ENCODE peak calls at places on chromosome 1, in eight cellular contexts. One of them, this sample, is unnamed.

GRCh38 chr1:210332719-210333398 is 4.2 kb downstream of the HHAT start:
- DNase-seq in amniotic stem cell: no peak
- DNase-seq in fibroblast of mammary gland: peak
- DNase-seq in HS-27A: no peak
- DNase-seq in HFFc6: no peak
- DNase-seq in NCI-H1694 treated with DMSO at 0.1 percent for 48 hours: no peak
- DNase-seq in dermis blood vessel endothelial cell: no peak
- DNase-seq in stimulated activated CD8-positive, alpha-beta memory T cell treated with anti-CD3 and anti-CD28 coated beads, Interleukin-12 subunit alpha, Interleukin-12 subunit beta, amount 100 ng/mL, for 1 hour: no peak
- DNase-seq in this sample: no peak

GRCh38 chr1:106883208-106883607 is 173.3 kb upstream of the PRMT6 start:
- DNase-seq in HS-27A: no peak
- DNase-seq in HFFc6: no peak
- DNase-seq in amniotic stem cell: no peak
- DNase-seq in NCI-H1694 treated with DMSO at 0.1 percent for 48 hours: no peak
- DNase-seq in stimulated activated CD8-positive, alpha-beta memory T cell treated with anti-CD3 and anti-CD28 coated beads, Interleukin-12 subunit alpha, Interleukin-12 subunit beta, amount 100 ng/mL, for 1 hour: no peak
- DNase-seq in dermis blood vessel endothelial cell: no peak
- DNase-seq in fibroblast of mammary gland: no peak
- DNase-seq in this sample: no peak

GRCh38 chr1:90340604-90341003 is 345.7 kb downstream of the ZNF326 start:
- DNase-seq in fibroblast of mammary gland: no peak
- DNase-seq in amniotic stem cell: no peak
- DNase-seq in HS-27A: no peak
- DNase-seq in stimulated activated CD8-positive, alpha-beta memory T cell treated with anti-CD3 and anti-CD28 coated beads, Interleukin-12 subunit alpha, Interleukin-12 subunit beta, amount 100 ng/mL, for 1 hour: no peak
- DNase-seq in HFFc6: no peak
- DNase-seq in NCI-H1694 treated with DMSO at 0.1 percent for 48 hours: no peak
- DNase-seq in dermis blood vessel endothelial cell: no peak
- DNase-seq in this sample: no peak

GRCh38 chr1:173202430-173203145 is 4.5 kb downstream of the TNFSF4 start:
- DNase-seq in amniotic stem cell: peak
- DNase-seq in NCI-H1694 treated with DMSO at 0.1 percent for 48 hours: peak
- DNase-seq in HS-27A: peak
- DNase-seq in fibroblast of mammary gland: peak
- DNase-seq in dermis blood vessel endothelial cell: peak
- DNase-seq in HFFc6: peak
- DNase-seq in stimulated activated CD8-positive, alpha-beta memory T cell treated with anti-CD3 and anti-CD28 coated beads, Interleukin-12 subunit alpha, Interleukin-12 subunit beta, amount 100 ng/mL, for 1 hour: no peak
- DNase-seq in this sample: peak

GRCh38 chr1:4380564-4381168 is 273.7 kb upstream of the AJAP1 start:
- DNase-seq in fibroblast of mammary gland: peak
- DNase-seq in stimulated activated CD8-positive, alpha-beta memory T cell treated with anti-CD3 and anti-CD28 coated beads, Interleukin-12 subunit alpha, Interleukin-12 subunit beta, amount 100 ng/mL, for 1 hour: no peak
- DNase-seq in HS-27A: no peak
- DNase-seq in HFFc6: peak
- DNase-seq in dermis blood vessel endothelial cell: no peak
- DNase-seq in NCI-H1694 treated with DMSO at 0.1 percent for 48 hours: no peak
- DNase-seq in amniotic stem cell: no peak
- DNase-seq in this sample: no peak

GRCh38 chr1:116513956-116514355 is 56.9 kb downstream of the CD58 start:
- DNase-seq in NCI-H1694 treated with DMSO at 0.1 percent for 48 hours: no peak
- DNase-seq in HS-27A: no peak
- DNase-seq in fibroblast of mammary gland: no peak
- DNase-seq in HFFc6: no peak
- DNase-seq in amniotic stem cell: no peak
- DNase-seq in dermis blood vessel endothelial cell: no peak
- DNase-seq in stimulated activated CD8-positive, alpha-beta memory T cell treated with anti-CD3 and anti-CD28 coated beads, Interleukin-12 subunit alpha, Interleukin-12 subunit beta, amount 100 ng/mL, for 1 hour: no peak
- DNase-seq in this sample: no peak

GRCh38 chr1:112634367-112634766 is 14.7 kb downstream of the CAPZA1 start:
- DNase-seq in NCI-H1694 treated with DMSO at 0.1 percent for 48 hours: no peak
- DNase-seq in HS-27A: no peak
- DNase-seq in fibroblast of mammary gland: no peak
- DNase-seq in amniotic stem cell: no peak
- DNase-seq in dermis blood vessel endothelial cell: no peak
- DNase-seq in stimulated activated CD8-positive, alpha-beta memory T cell treated with anti-CD3 and anti-CD28 coated beads, Interleukin-12 subunit alpha, Interleukin-12 subunit beta, amount 100 ng/mL, for 1 hour: no peak
- DNase-seq in HFFc6: no peak
- DNase-seq in this sample: no peak

GRCh38 chr1:220189750-220190347 is 82.4 kb downstream of the RAB3GAP2 start:
- DNase-seq in NCI-H1694 treated with DMSO at 0.1 percent for 48 hours: peak
- DNase-seq in fibroblast of mammary gland: peak
- DNase-seq in stimulated activated CD8-positive, alpha-beta memory T cell treated with anti-CD3 and anti-CD28 coated beads, Interleukin-12 subunit alpha, Interleukin-12 subunit beta, amount 100 ng/mL, for 1 hour: no peak
- DNase-seq in HS-27A: no peak
- DNase-seq in dermis blood vessel endothelial cell: peak
- DNase-seq in HFFc6: no peak
- DNase-seq in amniotic stem cell: peak
- DNase-seq in this sample: no peak

GRCh38 chr1:235343726-235344125 is 15.4 kb downstream of the GGPS1 start:
- DNase-seq in stimulated activated CD8-positive, alpha-beta memory T cell treated with anti-CD3 and anti-CD28 coated beads, Interleukin-12 subunit alpha, Interleukin-12 subunit beta, amount 100 ng/mL, for 1 hour: no peak
- DNase-seq in amniotic stem cell: no peak
- DNase-seq in dermis blood vessel endothelial cell: no peak
- DNase-seq in HFFc6: no peak
- DNase-seq in NCI-H1694 treated with DMSO at 0.1 percent for 48 hours: no peak
- DNase-seq in HS-27A: no peak
- DNase-seq in fibroblast of mammary gland: no peak
- DNase-seq in this sample: no peak

GRCh38 chr1:25869909-25870606 is 5.5 kb downstream of the PAQR7 start:
- DNase-seq in HFFc6: no peak
- DNase-seq in amniotic stem cell: no peak
- DNase-seq in NCI-H1694 treated with DMSO at 0.1 percent for 48 hours: no peak
- DNase-seq in dermis blood vessel endothelial cell: no peak
- DNase-seq in stimulated activated CD8-positive, alpha-beta memory T cell treated with anti-CD3 and anti-CD28 coated beads, Interleukin-12 subunit alpha, Interleukin-12 subunit beta, amount 100 ng/mL, for 1 hour: no peak
- DNase-seq in fibroblast of mammary gland: no peak
- DNase-seq in HS-27A: no peak
- DNase-seq in this sample: no peak

GRCh38 chr1:184953600-184954219 is 20.6 kb downstream of the NIBAN1 start:
- DNase-seq in HS-27A: no peak
- DNase-seq in HFFc6: peak
- DNase-seq in fibroblast of mammary gland: peak
- DNase-seq in dermis blood vessel endothelial cell: peak
- DNase-seq in stimulated activated CD8-positive, alpha-beta memory T cell treated with anti-CD3 and anti-CD28 coated beads, Interleukin-12 subunit alpha, Interleukin-12 subunit beta, amount 100 ng/mL, for 1 hour: no peak
- DNase-seq in amniotic stem cell: no peak
- DNase-seq in NCI-H1694 treated with DMSO at 0.1 percent for 48 hours: no peak
- DNase-seq in this sample: no peak